ENCODE peak calls at places on chromosomes 3 and 15, in eight cellular contexts. V is NCI-H1417; D is stimulated activated CD4-positive, alpha-beta T cell treated with anti-CD3 and anti-CD28 coated beads, Interleukin-1b, Interleukin-23, amount 100 ng/mL, for 24 hours; Q is memory B cell; B is activated naive CD4-positive, alpha-beta T cell treated with anti-CD3 and anti-CD28 coated beads, Interleukin-2, amount 50 U/mL, for 72 hours; J is BJ; I is lung microvascular endothelial cell; Z is adipocyte. K is an unnamed sample.

GRCh38 chr15:60901647-60902046 is 327.5 kb downstream of the RORA start:
- DNase-seq in V (no peak), D (no peak), Q (no peak), B (peak; percentile 18), J (no peak), I (no peak), Z (no peak), K (no peak)

GRCh38 chr3:177977381-177978158 is 558.7 kb upstream of the KCNMB2 start:
- DNase-seq in V (no peak), D (no peak), Q (no peak), B (no peak), J (peak; percentile 46), I (peak; percentile 79), Z (peak; percentile 80), K (no peak)

GRCh38 chr3:117454236-117454635 is 744.7 kb downstream of the TUSC7 start:
- DNase-seq in V (peak; percentile 30), D (no peak), Q (no peak), B (no peak), J (no peak), I (no peak), Z (no peak), K (no peak)

GRCh38 chr3:136982520-136983138 is 24.8 kb downstream of the IL20RB start:
- DNase-seq in V (peak; percentile 23), D (no peak), Q (no peak), B (no peak), J (no peak), I (no peak), Z (no peak), K (no peak)

GRCh38 chr15:52021128-52021671 is 2.2 kb downstream of the MAPK6 start:
- DNase-seq in V (peak; percentile 22), D (peak; percentile 58), Q (no peak), B (peak; percentile 53), J (peak; percentile 56), I (peak; percentile 93), Z (peak; percentile 91), K (no peak)

GRCh38 chr3:11641683-11642407 is 1.9 kb downstream of the VGLL4 start:
- DNase-seq in V (peak; percentile 61), D (no peak), Q (no peak), B (no peak), J (peak; percentile 20), I (peak; percentile 65), Z (peak; percentile 87), K (peak; percentile 23)

GRCh38 chr3:135516143-135516542 is 449.4 kb upstream of the PPP2R3A start:
- DNase-seq in V (no peak), D (no peak), Q (no peak), B (no peak), J (peak; percentile 19), I (no peak), Z (no peak), K (no peak)

GRCh38 chr3:133256787-133257483 is 142.9 kb upstream of the BFSP2 start:
- DNase-seq in V (no peak), D (no peak), Q (no peak), B (no peak), J (no peak), I (peak; percentile 2), Z (no peak), K (no peak)

GRCh38 chr3:79184226-79184625 is 583.6 kb downstream of the ROBO1 start:
- DNase-seq in V (peak; percentile 4), D (no peak), Q (no peak), B (no peak), J (no peak), I (no peak), Z (no peak), K (no peak)

GRCh38 chr3:25437953-25438352 is 9.9 kb downstream of the RARB start:
- DNase-seq in V (no peak), D (no peak), Q (no peak), B (no peak), J (no peak), I (no peak), Z (no peak), K (no peak)

GRCh38 chr15:67803299-67803698 is 22.0 kb upstream of the SKOR1 start:
- DNase-seq in V (no peak), D (no peak), Q (no peak), B (no peak), J (no peak), I (no peak), Z (no peak), K (no peak)

GRCh38 chr3:147099076-147099475 is 307.3 kb downstream of the ZIC4 start:
- DNase-seq in V (no peak), D (no peak), Q (no peak), B (no peak), J (no peak), I (no peak), Z (no peak), K (no peak)

GRCh38 chr15:81410318-81410753 is 36.3 kb upstream of the TMC3 start:
- DNase-seq in V (peak; percentile 96), D (no peak), Q (peak; percentile 11), B (no peak), J (peak; percentile 21), I (peak; percentile 72), Z (peak; percentile 96), K (peak; percentile 39)

GRCh38 chr3:140636452-140637138 is 41.3 kb upstream of the TRIM42 start:
- DNase-seq in V (no peak), D (no peak), Q (no peak), B (no peak), J (no peak), I (peak; percentile 47), Z (no peak), K (no peak)

GRCh38 chr15:52114656-52115055 is 2.1 kb upstream of the BCL2L10 start:
- DNase-seq in V (no peak), D (no peak), Q (no peak), B (no peak), J (no peak), I (no peak), Z (no peak), K (no peak)

GRCh38 chr15:60237411-60237810 is 160.4 kb downstream of the ANXA2 start:
- DNase-seq in V (peak; percentile 30), D (no peak), Q (no peak), B (no peak), J (no peak), I (no peak), Z (no peak), K (no peak)

GRCh38 chr3:121073011-121073410 is 165.0 kb downstream of the STXBP5L start:
- DNase-seq in V (no peak), D (no peak), Q (no peak), B (no peak), J (no peak), I (no peak), Z (no peak), K (no peak)

GRCh38 chr15:91953432-91953831 is 99.9 kb downstream of the SLCO3A1 start:
- DNase-seq in V (peak; percentile 36), D (no peak), Q (no peak), B (no peak), J (no peak), I (no peak), Z (no peak), K (no peak)

GRCh38 chr3:123576119-123576518 is 8.7 kb downstream of the HACD2 start:
- DNase-seq in V (no peak), D (no peak), Q (no peak), B (no peak), J (no peak), I (peak; percentile 28), Z (peak; percentile 33), K (peak; percentile 58)

GRCh38 chr3:177231237-177231636 is 34.0 kb upstream of the TBL1XR1 start:
- DNase-seq in V (no peak), D (no peak), Q (no peak), B (no peak), J (no peak), I (no peak), Z (no peak), K (no peak)

GRCh38 chr15:70585707-70586034 is 177.7 kb downstream of the UACA start:
- DNase-seq in V (no peak), D (no peak), Q (no peak), B (no peak), J (no peak), I (no peak), Z (no peak), K (no peak)

GRCh38 chr15:93298901-93299300 is 209.9 kb upstream of the RGMA start:
- DNase-seq in V (no peak), D (no peak), Q (no peak), B (no peak), J (no peak), I (no peak), Z (no peak), K (no peak)

GRCh38 chr15:61227269-61228024 is 1.7 kb downstream of the RORA start:
- DNase-seq in V (peak; percentile 81), D (no peak), Q (no peak), B (no peak), J (no peak), I (peak; percentile 20), Z (peak; percentile 70), K (no peak)

GRCh38 chr3:100364421-100364820 is 29.9 kb downstream of the NIT2 start:
- DNase-seq in V (no peak), D (no peak), Q (no peak), B (no peak), J (no peak), I (no peak), Z (no peak), K (no peak)

K was measured in naive B cell.